ENCODE peak calls at places on chromosome 4, in eight cellular contexts. Q, A, C, S, Z, J, O and W are unnamed samples.

GRCh38 chr4:34236118-34236517 is 2008.2 kb downstream of the ARAP2 start:
- DNase-seq in J (no peak), C (no peak), O (no peak), A (no peak), Q (no peak), Z (no peak), S (no peak), W (no peak)

GRCh38 chr4:158903079-158903456 is 134.2 kb downstream of the FNIP2 start:
- DNase-seq in A (no peak), Z (no peak), Q (no peak), J (no peak), S (no peak), C (no peak), O (no peak), W (no peak)

GRCh38 chr4:4647041-4647440 is 105.2 kb upstream of the STX18 start:
- DNase-seq in Q (no peak), C (no peak), S (no peak), J (no peak), Z (no peak), O (no peak), A (no peak), W (no peak)

GRCh38 chr4:88062311-88062710 is 54.9 kb downstream of the PKD2 start:
- DNase-seq in Q (no peak), J (no peak), C (no peak), S (no peak), O (no peak), Z (no peak), A (no peak), W (no peak)

GRCh38 chr4:109548655-109549054 is 11.4 kb upstream of the MCUB start:
- DNase-seq in O (no peak), J (peak), Z (no peak), Q (no peak), C (peak), S (no peak), A (no peak), W (no peak)

GRCh38 chr4:82761249-82761648 is 37.3 kb downstream of the SCD5 start:
- DNase-seq in S (no peak), Q (no peak), C (no peak), O (no peak), Z (no peak), A (no peak), J (no peak), W (no peak)

GRCh38 chr4:7756071-7756470 is 183.6 kb downstream of the AFAP1 start:
- DNase-seq in J (no peak), C (no peak), S (no peak), Z (peak), A (no peak), O (no peak), Q (no peak), W (no peak)

GRCh38 chr4:49516796-49517195 is 530.7 kb downstream of the CWH43 start:
- DNase-seq in O (no peak), Z (no peak), A (no peak), J (no peak), S (peak), Q (no peak), C (no peak), W (no peak)

GRCh38 chr4:73034896-73035295 is 34.6 kb downstream of the COX18 start:
- DNase-seq in C (no peak), Q (no peak), Z (no peak), O (no peak), J (no peak), A (no peak), S (no peak), W (no peak)

GRCh38 chr4:82739292-82740190 is 59.1 kb downstream of the SCD5 start:
- DNase-seq in Z (peak), Q (peak), J (peak), A (peak), S (peak), C (peak), O (peak), W (peak)

GRCh38 chr4:99459546-99460042 is 24.5 kb upstream of the ADH7 start:
- DNase-seq in J (no peak), S (no peak), C (no peak), Q (no peak), O (no peak), A (no peak), Z (no peak), W (no peak)
- H3K27ac ChIP-seq in J (no peak), S (no peak), C (no peak), Q (no peak), O (no peak), A (no peak), Z (no peak), W (no peak)

DNA sequence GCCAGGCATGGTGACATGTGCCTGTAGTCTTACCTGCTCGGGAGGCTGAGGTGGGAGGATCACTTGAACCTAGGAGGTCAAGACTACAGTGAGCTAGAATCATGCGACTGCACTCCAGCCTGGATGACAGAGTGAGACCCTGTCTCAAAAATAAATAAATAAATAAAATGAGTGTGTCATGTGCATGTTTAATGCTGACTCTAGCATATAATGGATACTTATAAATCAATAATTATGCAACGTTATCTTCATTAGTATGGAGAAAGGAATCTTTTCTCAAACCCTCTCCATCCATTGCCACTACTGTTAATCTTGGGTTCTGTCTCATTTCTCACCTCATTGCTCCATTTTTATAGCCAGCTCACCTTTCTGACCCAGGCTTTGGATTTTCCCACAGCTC is 189.5 kb upstream of the RPL34 start:
- DNase-seq in A (no peak), Q (no peak), Z (no peak), O (no peak), J (no peak), S (no peak), C (no peak), W (no peak)
- H3K27ac ChIP-seq in A (no peak), Q (no peak), Z (no peak), O (no peak), J (no peak), S (no peak), C (no peak), W (no peak)

DNA sequence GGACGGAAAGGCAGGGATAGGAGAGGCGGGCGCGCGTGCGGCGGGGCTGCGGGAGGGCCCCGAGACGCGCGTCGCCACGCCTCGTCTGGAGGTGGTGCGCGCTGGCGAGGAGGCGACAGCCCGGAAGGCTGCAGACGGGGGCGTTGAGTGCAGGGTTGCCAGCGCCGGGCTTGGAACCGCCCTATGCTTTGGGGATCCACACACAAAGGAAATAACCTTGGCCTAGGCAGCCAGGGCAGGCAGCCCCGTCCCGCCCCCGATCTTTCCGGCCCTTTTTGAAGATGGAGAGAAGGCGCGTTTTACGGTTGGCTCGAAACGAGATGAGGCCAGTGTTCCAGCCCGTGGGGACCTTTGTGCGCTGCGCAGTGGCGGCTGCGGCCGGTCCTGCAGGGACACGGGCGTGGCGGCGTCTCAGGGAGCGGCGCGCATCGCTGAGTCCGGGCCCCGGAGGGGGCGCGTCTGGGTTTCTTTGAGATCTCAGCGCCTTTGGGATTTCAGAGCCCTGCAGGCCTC is 50.8 kb upstream of the TRIM2 start:
- DNase-seq in Q (peak), O (peak), C (peak), A (peak), Z (peak), J (peak), S (peak), W (peak)
- H3K27ac ChIP-seq in Q (no peak), O (peak), C (peak), A (no peak), Z (no peak), J (peak), S (no peak), W (peak)

GRCh38 chr4:122894802-122895201 is 27.6 kb downstream of the NUDT6 start:
- DNase-seq in C (no peak), O (no peak), Q (no peak), Z (no peak), A (no peak), J (no peak), S (no peak), W (no peak)
- H3K27ac ChIP-seq in C (no peak), O (no peak), Q (no peak), Z (no peak), A (no peak), J (no peak), S (no peak), W (no peak)

GRCh38 chr4:145099653-145100052 is 1.5 kb downstream of the ABCE1 start:
- DNase-seq in J (no peak), Z (no peak), C (no peak), A (no peak), O (no peak), Q (no peak), S (no peak), W (no peak)
- H3K27ac ChIP-seq in J (peak), Z (no peak), C (peak), A (no peak), O (no peak), Q (peak), S (no peak), W (no peak)

DNA sequence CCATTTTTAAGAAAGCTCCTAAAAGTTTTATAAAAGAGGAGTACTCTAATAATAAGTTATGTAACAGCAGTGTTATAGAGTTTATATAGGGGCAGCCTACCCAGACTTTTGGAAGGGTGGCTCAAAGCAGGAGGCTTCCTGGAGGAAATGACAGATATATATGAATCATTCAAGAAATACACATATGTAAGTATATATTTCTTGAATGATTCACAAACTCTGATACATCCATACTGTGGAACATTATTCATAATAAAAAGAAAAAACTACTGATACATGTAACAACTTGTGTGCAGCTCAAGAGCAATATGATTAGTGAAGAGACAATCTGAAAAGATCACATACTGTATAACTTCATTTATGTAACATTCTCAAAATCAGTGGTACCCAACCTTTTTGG is 166.2 kb downstream of the WDFY3 start:
- DNase-seq in J (no peak), O (no peak), C (no peak), Q (no peak), Z (no peak), A (no peak), S (no peak), W (no peak)
- H3K27ac ChIP-seq in J (no peak), O (no peak), C (no peak), Q (no peak), Z (no peak), A (no peak), S (no peak), W (no peak)

GRCh38 chr4:28792917-28793597 is 1927.1 kb upstream of the PCDH7 start:
- DNase-seq in Z (peak), S (no peak), A (no peak), Q (peak), O (no peak), J (no peak), C (no peak), W (no peak)
- H3K27ac ChIP-seq in Z (no peak), S (no peak), A (no peak), Q (peak), O (no peak), J (no peak), C (no peak), W (no peak)

GRCh38 chr4:76690906-76691275 is 207.1 kb downstream of the SOWAHB start:
- DNase-seq in A (no peak), S (no peak), Z (no peak), Q (no peak), J (no peak), O (no peak), C (no peak), W (no peak)

GRCh38 chr4:76690091-76690905 is 207.6 kb downstream of the SOWAHB start:
- DNase-seq in Q (no peak), O (no peak), Z (no peak), S (no peak), C (no peak), J (no peak), A (no peak), W (peak)

GRCh38 chr4:76689079-76689817 is 208.7 kb downstream of the SOWAHB start:
- DNase-seq in J (no peak), Q (peak), A (peak), Z (peak), C (peak), O (no peak), S (peak), W (peak)

GRCh38 chr4:76687730-76688441 is 210.1 kb downstream of the SOWAHB start:
- DNase-seq in C (no peak), A (no peak), O (no peak), Z (no peak), Q (no peak), S (peak), J (no peak), W (no peak)

DNA sequence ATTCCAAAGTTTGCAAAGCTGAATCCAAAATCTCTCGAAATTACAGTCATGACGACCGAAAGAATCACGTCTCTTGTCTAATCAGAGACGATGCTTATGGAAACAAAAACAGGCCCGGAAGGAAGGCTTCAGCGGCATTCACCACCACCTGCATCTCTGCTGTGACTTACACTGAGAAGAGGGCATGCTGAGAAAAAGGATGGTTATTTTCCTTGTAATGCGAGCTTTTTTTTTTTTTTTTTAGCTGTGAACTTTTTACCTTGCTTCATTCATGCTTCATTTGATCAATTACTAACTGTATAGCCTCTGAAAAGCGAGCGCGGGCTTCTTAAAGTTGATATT is 209.2 kb downstream of the SOWAHB start:
- DNase-seq in C (no peak), J (no peak), O (no peak), Q (no peak), Z (no peak), S (peak), A (no peak), W (peak)
- H3K27ac ChIP-seq in C (no peak), J (no peak), O (peak), Q (peak), Z (no peak), S (no peak), A (no peak), W (peak)